ENCODE peak calls at places on chromosome 9, in ten cellular contexts. A is lower lobe of right lung, N is dorsolateral prefrontal cortex, I is breast epithelium, H is adrenal gland, F is cardiac fibroblast, R is B cell, B is SK-N-SH, D is HL-60, T is testis. V is an unnamed sample.

GRCh38 chr9:18855636-18856035 is 177.4 kb downstream of the SAXO1 start:
- DNase-seq in A (no peak), N (no peak), I (no peak), H (peak; percentile 72), F (no peak), R (no peak), B (no peak), D (no peak), T (peak; percentile 24), V (no peak)

GRCh38 chr9:137074657-137075274 is 2.6 kb upstream of the UAP1L1 start:
- DNase-seq in A (no peak), N (no peak), I (no peak), H (no peak), F (no peak), R (peak; percentile 53), B (no peak), D (no peak), T (no peak), V (no peak)

GRCh38 chr9:111412280-111412679 is 71.9 kb downstream of the ECPAS start:
- DNase-seq in A (no peak), N (no peak), I (no peak), H (no peak), F (no peak), R (no peak), B (no peak), D (no peak), T (peak; percentile 25), V (no peak)

GRCh38 chr9:132745911-132746709 is 75.8 kb downstream of the GTF3C4 start:
- DNase-seq in A (no peak), N (no peak), I (peak; percentile 25), H (no peak), F (no peak), R (no peak), B (no peak), D (no peak), T (no peak), V (no peak)

GRCh38 chr9:92747459-92748232 is 17.0 kb downstream of the BICD2 start:
- DNase-seq in A (no peak), N (no peak), I (no peak), H (no peak), F (peak; percentile 54), R (no peak), B (no peak), D (no peak), T (no peak), V (no peak)

GRCh38 chr9:122126340-122127333 is 32.9 kb downstream of the NDUFA8 start:
- DNase-seq in A (no peak), N (no peak), I (no peak), H (no peak), F (peak; percentile 55), R (peak; percentile 19), B (peak; percentile 53), D (no peak), T (no peak), V (no peak)

GRCh38 chr9:13597427-13597826 is 317.9 kb upstream of the MPDZ start:
- DNase-seq in A (no peak), N (no peak), I (no peak), H (no peak), F (no peak), R (no peak), B (no peak), D (no peak), T (no peak), V (no peak)

GRCh38 chr9:34374905-34375552 is 1.7 kb downstream of the MYORG start:
- DNase-seq in A (no peak), N (no peak), I (no peak), H (peak; percentile 46), F (no peak), R (no peak), B (no peak), D (no peak), T (no peak), V (no peak)

GRCh38 chr9:94623253-94623652 is 16.1 kb downstream of the FBP1 start:
- DNase-seq in A (peak; percentile 60), N (no peak), I (peak; percentile 62), H (no peak), F (peak; percentile 31), R (peak; percentile 20), B (peak; percentile 67), D (peak; percentile 76), T (peak; percentile 51), V (peak; percentile 26)

GRCh38 chr9:101514056-101514455 is 19.6 kb upstream of the RNF20 start:
- DNase-seq in A (no peak), N (no peak), I (no peak), H (no peak), F (peak; percentile 58), R (no peak), B (no peak), D (no peak), T (no peak), V (no peak)

GRCh38 chr9:111945216-111945615 is 48.6 kb downstream of the UGCG start:
- DNase-seq in A (no peak), N (no peak), I (no peak), H (no peak), F (peak; percentile 76), R (peak; percentile 71), B (no peak), D (no peak), T (no peak), V (no peak)

DNA sequence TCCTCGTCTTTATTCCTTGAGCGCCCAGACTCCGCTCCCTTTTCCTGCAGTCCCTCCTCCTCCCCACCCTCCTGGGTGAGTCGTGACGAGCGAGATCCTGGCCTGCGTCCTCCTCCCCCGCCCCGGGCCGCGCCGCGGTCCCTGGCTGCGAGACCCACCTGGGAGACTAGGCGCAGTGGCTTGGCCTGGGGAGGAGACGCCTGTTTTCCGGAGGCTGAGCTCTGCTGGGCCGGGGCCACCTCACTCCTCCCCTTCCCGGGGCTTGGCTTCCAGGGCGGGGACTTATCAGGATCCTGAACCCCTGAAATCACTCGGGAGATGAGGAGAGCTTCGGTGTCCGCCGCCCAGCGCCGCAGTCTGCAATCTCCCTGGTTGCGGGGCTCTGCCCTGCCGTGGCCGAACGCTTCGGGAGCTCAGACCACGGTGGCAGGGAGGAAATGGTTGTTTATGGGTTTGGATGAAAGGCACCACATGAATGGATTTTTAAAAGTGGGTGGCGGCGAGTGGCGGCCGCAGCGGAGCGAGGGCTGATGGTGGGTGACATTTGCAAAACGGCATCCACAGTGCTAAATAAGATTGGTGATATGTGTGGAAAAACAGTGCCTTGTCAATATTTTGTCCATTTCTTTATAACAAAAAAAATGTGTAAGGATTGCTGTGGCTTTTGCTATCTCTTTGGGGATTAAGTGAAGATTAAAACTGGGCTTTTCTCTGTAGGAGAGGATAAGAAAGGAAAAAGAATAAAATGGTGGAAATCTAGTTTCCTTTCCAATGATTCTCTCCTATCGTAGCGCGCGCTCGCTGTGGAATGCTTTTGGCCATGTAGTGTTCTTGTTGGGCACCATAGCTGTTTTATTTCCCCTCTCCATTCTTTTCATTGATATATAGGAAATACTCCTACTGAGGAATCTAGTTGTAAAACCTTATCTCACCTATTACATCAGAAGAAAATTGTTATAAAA is 1.2 kb downstream of the STXBP1 start:
- DNase-seq in A (peak; percentile 76), N (peak; percentile 37), I (peak; percentile 57), H (peak; percentile 74), F (peak; percentile 64), R (peak; percentile 41), B (peak; percentile 82), D (no peak), T (peak; percentile 61), V (peak; percentile 19)
- TF ChIP-seq CTCF in A (no peak), N (no peak), I (no peak), H (no peak), F (no peak), R (no peak), B (no peak), D (no peak), T (no peak), V (no peak)

GRCh38 chr9:98255578-98256296 is at the start of gene TBC1D2:
- DNase-seq in A (peak; percentile 98), N (peak; percentile 89), I (peak; percentile 97), H (peak; percentile 96), F (peak; percentile 95), R (peak; percentile 98), B (peak; percentile 98), D (peak; percentile 97), T (peak; percentile 97), V (peak; percentile 97)
- TF ChIP-seq CTCF in A (peak; percentile 20), N (peak; percentile 59), I (peak; percentile 20), H (no peak), F (peak; percentile 40), R (peak; percentile 14), B (peak; percentile 30), D (no peak), T (no peak), V (peak; percentile 38)

DNA sequence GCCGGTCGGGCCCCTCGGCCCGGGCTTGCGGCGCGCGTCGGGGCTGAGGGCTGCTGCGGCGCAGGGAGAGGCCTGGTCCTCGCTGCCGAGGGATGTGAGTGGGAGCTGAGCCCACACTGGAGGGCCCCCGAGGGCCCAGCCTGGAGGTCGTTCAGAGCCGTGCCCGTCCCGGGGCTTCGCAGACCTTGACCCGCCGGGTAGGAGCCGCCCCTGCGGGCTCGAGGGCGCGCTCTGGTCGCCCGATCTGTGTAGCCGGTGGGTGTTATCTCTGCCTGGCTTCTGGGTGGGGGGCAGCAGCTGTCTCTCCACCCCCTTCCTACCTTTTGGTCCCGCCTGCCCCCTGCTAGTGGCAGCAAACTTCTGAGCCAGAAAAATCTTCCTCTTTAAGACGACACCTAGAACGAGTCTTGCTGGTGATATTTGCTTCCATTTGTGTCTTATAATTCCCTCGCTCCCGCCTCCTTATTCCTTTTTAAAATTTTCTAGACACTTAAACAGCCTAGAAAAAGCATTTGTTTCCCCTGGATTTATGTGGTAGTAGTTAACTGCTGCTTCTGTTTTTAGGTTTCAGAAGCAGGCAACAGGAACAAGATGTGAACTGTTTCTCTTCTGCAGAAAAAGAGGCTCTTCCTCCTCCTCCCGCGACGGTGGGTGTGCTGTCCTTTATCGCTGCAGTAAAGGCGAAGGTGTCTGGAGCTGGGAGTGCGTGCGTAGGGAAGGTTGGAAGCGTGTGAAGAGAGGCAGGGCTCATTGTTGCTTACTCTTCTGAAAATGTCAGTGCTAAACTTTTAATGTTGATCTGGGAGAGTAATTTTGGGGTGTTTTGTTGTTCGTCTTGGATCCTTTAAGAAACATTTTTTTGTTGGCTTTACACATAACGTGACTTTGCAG is 549 bp downstream of the JAK2 start:
- DNase-seq in A (peak; percentile 57), N (no peak), I (no peak), H (peak; percentile 56), F (peak; percentile 49), R (peak; percentile 41), B (no peak), D (peak; percentile 68), T (peak; percentile 61), V (no peak)
- TF ChIP-seq CTCF in A (no peak), N (peak; percentile 5), I (no peak), H (no peak), F (no peak), R (no peak), B (no peak), D (no peak), T (no peak), V (no peak)

DNA sequence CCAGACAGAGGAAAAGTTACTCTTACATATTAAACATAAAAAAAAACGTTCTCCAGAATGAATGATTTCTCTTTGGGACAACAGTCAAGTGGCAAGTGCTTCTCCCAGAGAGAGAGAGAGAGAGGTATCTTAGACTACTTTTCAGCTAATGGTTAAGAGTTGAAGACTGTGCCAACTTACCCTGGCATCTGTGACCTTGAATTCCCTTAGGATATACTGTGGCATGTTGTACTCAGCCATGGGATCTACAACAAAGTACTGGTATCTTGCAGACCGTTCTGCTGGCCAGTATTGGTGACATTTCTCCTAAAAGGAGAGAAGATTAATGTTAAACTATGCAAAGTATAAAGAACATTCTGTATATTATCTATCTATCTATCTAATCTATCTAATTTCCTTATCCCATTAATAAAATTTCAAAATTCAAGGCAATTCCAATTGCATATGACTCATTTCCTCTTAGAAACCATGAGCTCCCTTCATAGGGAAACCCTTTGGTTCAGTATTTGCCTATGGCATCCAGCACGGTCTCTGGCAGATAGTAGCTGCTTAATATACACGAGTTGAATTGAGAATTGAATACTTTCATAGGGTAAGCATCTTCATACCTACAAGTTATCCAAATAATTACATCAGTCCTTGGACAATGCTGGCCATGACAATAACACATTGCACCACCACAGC is 539.3 kb upstream of the DMAC1 start:
- DNase-seq in A (no peak), N (no peak), I (no peak), H (no peak), F (peak; percentile 18), R (no peak), B (no peak), D (no peak), T (no peak), V (no peak)
- TF ChIP-seq CTCF in A (no peak), N (no peak), I (no peak), H (no peak), F (no peak), R (no peak), B (no peak), D (no peak), T (no peak), V (no peak)

V was measured in progenitor cell of endocrine pancreas.